ENCODE peak calls at places on chromosomes 11 and 22, in eight cellular contexts. U is Calu3; Q is heart right ventricle; M is skeletal muscle cell; X is left colon; H is AG08395; G is Jurkat, Clone E6-1; N is RCC 7860. L is an unnamed sample.

GRCh38 chr22:25021976-25022711 is 69.6 kb downstream of the KIAA1671 start:
- DNase-seq in U (no peak), Q (no peak), M (no peak), X (no peak), H (no peak), G (no peak), N (no peak), L (no peak)

GRCh38 chr11:128664286-128664685 is 29.6 kb upstream of the FLI1 start:
- DNase-seq in U (no peak), Q (no peak), M (no peak), X (no peak), H (no peak), G (no peak), N (no peak), L (no peak)

GRCh38 chr11:71322861-71323582 is 70.6 kb upstream of the SHANK2 start:
- DNase-seq in U (no peak), Q (no peak), M (no peak), X (no peak), H (no peak), G (no peak), N (no peak), L (no peak)

GRCh38 chr11:130192845-130193267 is 33.3 kb downstream of the ST14 start:
- DNase-seq in U (no peak), Q (no peak), M (no peak), X (no peak), H (no peak), G (no peak), N (no peak), L (no peak)

GRCh38 chr11:3160252-3161031 is 4.7 kb downstream of the OSBPL5 start:
- DNase-seq in U (peak; percentile 61), Q (peak; percentile 91), M (peak; percentile 85), X (peak; percentile 87), H (peak; percentile 73), G (no peak), N (peak; percentile 44), L (peak; percentile 95)

GRCh38 chr11:95092549-95093324 is 3.1 kb downstream of the ENDOD1 start:
- DNase-seq in U (peak; percentile 36), Q (no peak), M (peak; percentile 53), X (peak; percentile 74), H (peak; percentile 56), G (no peak), N (peak; percentile 85), L (no peak)

GRCh38 chr22:42623301-42623751 is 8.6 kb upstream of the POLDIP3 start:
- DNase-seq in U (no peak), Q (no peak), M (no peak), X (peak; percentile 65), H (no peak), G (no peak), N (no peak), L (no peak)

GRCh38 chr11:111454561-111455192 is 57.5 kb downstream of the BTG4 start:
- DNase-seq in U (peak; percentile 60), Q (peak; percentile 20), M (peak; percentile 28), X (no peak), H (peak; percentile 88), G (peak; percentile 33), N (peak; percentile 16), L (peak; percentile 41)

GRCh38 chr11:2444301-2445106 is at the start of the genes KCNQ1 and TRPM5:
- DNase-seq in U (peak; percentile 89), Q (no peak), M (no peak), X (peak; percentile 77), H (no peak), G (no peak), N (no peak), L (no peak)

GRCh38 chr11:65103476-65103875 is 7.5 kb downstream of the VPS51 start:
- DNase-seq in U (no peak), Q (no peak), M (no peak), X (no peak), H (no peak), G (no peak), N (no peak), L (no peak)

GRCh38 chr11:109423114-109423859 is 1.3 kb downstream of the C11orf87 start:
- DNase-seq in U (no peak), Q (no peak), M (no peak), X (no peak), H (peak; percentile 29), G (no peak), N (no peak), L (no peak)

GRCh38 chr11:128964463-128964930 is 21.8 kb upstream of the TP53AIP1 start:
- DNase-seq in U (no peak), Q (no peak), M (no peak), X (no peak), H (no peak), G (no peak), N (no peak), L (no peak)

GRCh38 chr11:847876-848275 is 5.2 kb downstream of the TSPAN4 start:
- DNase-seq in U (no peak), Q (no peak), M (no peak), X (no peak), H (no peak), G (no peak), N (no peak), L (no peak)

GRCh38 chr11:70680781-70681281 is 282.5 kb downstream of the CTTN start:
- DNase-seq in U (no peak), Q (no peak), M (no peak), X (no peak), H (no peak), G (peak; percentile 39), N (no peak), L (no peak)

GRCh38 chr11:114291847-114292680 is 4.1 kb upstream of the NNMT start:
- DNase-seq in U (no peak), Q (no peak), M (peak; percentile 67), X (no peak), H (peak; percentile 58), G (no peak), N (peak; percentile 82), L (peak; percentile 22)

GRCh38 chr22:31676700-31677099 is 14.7 kb upstream of the PISD start:
- DNase-seq in U (peak; percentile 97), Q (peak; percentile 94), M (peak; percentile 74), X (peak; percentile 98), H (peak; percentile 93), G (no peak), N (no peak), L (no peak)

L was measured in SJCRH30.